ENCODE peak calls at places on chromosome 16, in eight cellular contexts. E, G, Q, I, R, D, H and V are unnamed samples.

GRCh38 chr16:4606354-4606753 is 8.3 kb downstream of the UBALD1 start:
- DNase-seq in R (no peak), D (no peak), E (no peak), G (no peak), H (no peak), I (peak), Q (no peak), V (no peak)

GRCh38 chr16:85173981-85174751 is 61.9 kb upstream of the CIBAR2 start:
- DNase-seq in R (peak), G (peak), Q (no peak), I (peak), D (peak), H (no peak), E (no peak), V (no peak)

GRCh38 chr16:9566099-9566498 is 474.7 kb downstream of the HAPSTR1 start:
- DNase-seq in H (no peak), R (no peak), I (no peak), E (no peak), Q (no peak), G (no peak), D (no peak), V (no peak)

GRCh38 chr16:67718668-67719047 is 458 bp downstream of the GFOD2 start:
- DNase-seq in G (no peak), H (no peak), Q (no peak), D (no peak), R (no peak), I (no peak), E (no peak), V (no peak)

GRCh38 chr16:68369168-68369567 is 58.3 kb downstream of the PRMT7 start:
- DNase-seq in G (no peak), E (no peak), I (no peak), D (no peak), Q (no peak), H (no peak), R (no peak), V (no peak)

GRCh38 chr16:46830417-46830901 is 521 bp downstream of the C16orf87 start:
- DNase-seq in G (peak), H (peak), Q (no peak), E (no peak), I (peak), R (peak), D (peak), V (peak)

GRCh38 chr16:89918453-89919347 is at the start of gene MC1R:
- DNase-seq in H (no peak), Q (no peak), G (peak), D (peak), E (no peak), R (peak), I (no peak), V (no peak)

GRCh38 chr16:9012848-9013507 is 49.3 kb upstream of the USP7 start:
- DNase-seq in D (peak), Q (no peak), I (no peak), H (peak), E (no peak), R (peak), G (no peak), V (no peak)

GRCh38 chr16:23679274-23679985 is 741 bp downstream of the PLK1 start:
- DNase-seq in Q (no peak), G (no peak), I (no peak), H (no peak), R (peak), D (peak), E (no peak), V (no peak)

GRCh38 chr16:797120-797420 is 3.5 kb downstream of the GNG13 start:
- DNase-seq in R (no peak), G (no peak), Q (no peak), D (no peak), E (no peak), H (no peak), I (no peak), V (no peak)

GRCh38 chr16:46691720-46692119 is 2.3 kb downstream of the ORC6 start:
- DNase-seq in D (peak), H (no peak), Q (no peak), R (peak), E (no peak), G (no peak), I (no peak), V (no peak)

GRCh38 chr16:27828671-27829070 is 234.8 kb downstream of the GSG1L start:
- DNase-seq in R (no peak), G (no peak), Q (no peak), I (no peak), E (no peak), H (no peak), D (no peak), V (no peak)

GRCh38 chr16:69404275-69404805 is 18.5 kb upstream of the TERF2 start:
- DNase-seq in G (no peak), I (peak), D (peak), H (no peak), R (peak), E (no peak), Q (no peak), V (no peak)

GRCh38 chr16:81645303-81645702 is 133.8 kb upstream of the PLCG2 start:
- DNase-seq in H (peak), G (no peak), Q (no peak), R (peak), E (no peak), I (no peak), D (peak), V (peak)

GRCh38 chr16:84673203-84673535 is 24.9 kb downstream of the KLHL36 start:
- DNase-seq in H (no peak), D (no peak), I (no peak), E (no peak), G (no peak), Q (no peak), R (no peak), V (no peak)

GRCh38 chr16:4240624-4241023 is 1.3 kb downstream of the SRL start:
- DNase-seq in R (no peak), H (peak), D (no peak), E (no peak), G (no peak), Q (no peak), I (no peak), V (no peak)

GRCh38 chr16:51243836-51244483 is 92.9 kb upstream of the SALL1 start:
- DNase-seq in I (peak), E (no peak), G (no peak), H (no peak), D (peak), R (peak), Q (no peak), V (no peak)

GRCh38 chr16:3902731-3903130 is 22.2 kb upstream of the CREBBP start:
- DNase-seq in G (no peak), E (no peak), D (no peak), Q (no peak), I (no peak), H (no peak), R (peak), V (no peak)

GRCh38 chr16:54938351-54939346 is 8.0 kb downstream of the IRX5 start:
- DNase-seq in Q (no peak), E (no peak), R (peak), D (peak), H (no peak), G (no peak), I (no peak), V (peak)

GRCh38 chr16:82824408-82824807 is 197.6 kb downstream of the CDH13 start:
- DNase-seq in R (peak), Q (no peak), I (no peak), H (no peak), E (no peak), G (no peak), D (no peak), V (no peak)

GRCh38 chr16:4487955-4488481 is 11.8 kb downstream of the HMOX2 start:
- DNase-seq in G (no peak), Q (no peak), I (peak), D (peak), H (no peak), R (peak), E (no peak), V (no peak)

GRCh38 chr16:85321856-85322271 is 209.6 kb upstream of the CIBAR2 start:
- DNase-seq in E (peak), G (no peak), Q (peak), R (peak), D (peak), I (peak), H (peak), V (peak)

GRCh38 chr16:3983081-3983520 is 102.6 kb upstream of the CREBBP start:
- DNase-seq in H (peak), Q (no peak), G (peak), R (peak), I (peak), D (peak), E (peak), V (no peak)

GRCh38 chr16:75097941-75098897 is 18.4 kb downstream of the LDHD start:
- DNase-seq in H (no peak), R (no peak), E (no peak), I (peak), Q (no peak), D (no peak), G (peak), V (no peak)

GRCh38 chr16:23368469-23368868 is 66.4 kb downstream of the SCNN1B start:
- DNase-seq in H (no peak), R (no peak), Q (no peak), E (no peak), G (no peak), I (no peak), D (no peak), V (no peak)

GRCh38 chr16:57462978-57463362 is 491 bp downstream of the POLR2C start:
- DNase-seq in D (no peak), Q (no peak), E (no peak), R (no peak), I (no peak), G (no peak), H (no peak), V (no peak)

GRCh38 chr16:57352636-57353047 is 5.9 kb upstream of the CCL22 start:
- DNase-seq in G (no peak), I (peak), Q (no peak), D (no peak), R (no peak), E (no peak), H (no peak), V (peak)

GRCh38 chr16:66918803-66919568 is at the start of gene CDH16:
- DNase-seq in Q (no peak), H (no peak), R (no peak), I (no peak), G (no peak), E (no peak), D (no peak), V (no peak)

GRCh38 chr16:66440970-66441369 is 13.9 kb downstream of the BEAN1 start:
- DNase-seq in D (no peak), R (no peak), Q (no peak), E (no peak), I (no peak), H (no peak), G (no peak), V (no peak)

GRCh38 chr16:49596699-49597291 is 223.2 kb downstream of the C16orf78 start:
- DNase-seq in D (peak), I (peak), Q (no peak), H (no peak), R (peak), E (no peak), G (no peak), V (peak)

GRCh38 chr16:71367243-71367976 is 8.9 kb downstream of the CALB2 start:
- DNase-seq in G (no peak), I (peak), Q (no peak), E (no peak), D (peak), H (no peak), R (no peak), V (no peak)
- TF ChIP-seq CTCF in G (peak), I (no peak), Q (no peak), E (no peak), D (peak), H (peak), R (peak), V (peak)

GRCh38 chr16:12271006-12271405 is 294.5 kb downstream of the SNX29 start:
- DNase-seq in I (no peak), E (no peak), H (no peak), R (peak), Q (no peak), D (peak), G (no peak), V (no peak)
- TF ChIP-seq CTCF in I (no peak), E (no peak), H (peak), R (peak), Q (no peak), D (peak), G (no peak), V (peak)

DNA sequence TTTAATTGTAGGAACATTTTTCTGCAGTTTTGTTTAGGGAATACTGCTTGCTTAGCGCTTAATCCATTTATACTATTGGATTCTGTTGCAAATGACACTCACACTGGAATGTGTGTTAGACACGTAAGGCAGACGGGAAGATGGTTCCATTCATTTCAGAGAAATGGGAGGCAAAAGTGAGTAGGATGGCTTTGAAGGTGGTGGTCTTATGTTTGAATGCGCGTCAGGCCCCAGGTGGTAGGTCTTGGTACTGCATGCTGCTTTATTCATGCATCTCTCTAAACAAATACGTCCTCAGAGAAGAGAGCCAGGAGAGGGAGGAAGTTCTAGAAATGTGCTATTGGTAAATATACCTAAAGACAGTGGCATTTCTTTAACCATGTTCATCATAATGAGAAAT is 997.6 kb upstream of the RBFOX1 start:
- DNase-seq in H (no peak), E (no peak), Q (no peak), G (no peak), I (no peak), R (no peak), D (no peak), V (no peak)
- TF ChIP-seq CTCF in H (peak), E (no peak), Q (peak), G (no peak), I (no peak), R (peak), D (peak), V (peak)

GRCh38 chr16:12341423-12341822 is 364.9 kb downstream of the SNX29 start:
- DNase-seq in H (no peak), G (no peak), R (peak), Q (no peak), I (no peak), D (no peak), E (no peak), V (no peak)
- TF ChIP-seq CTCF in H (peak), G (no peak), R (peak), Q (no peak), I (no peak), D (no peak), E (no peak), V (peak)

GRCh38 chr16:2429771-2430663 is 770 bp downstream of the CCNF start:
- DNase-seq in D (peak), H (no peak), I (no peak), G (no peak), R (peak), E (no peak), Q (no peak), V (no peak)
- TF ChIP-seq CTCF in D (peak), H (no peak), I (no peak), G (no peak), R (peak), E (no peak), Q (no peak), V (peak)

GRCh38 chr16:58488531-58488930 is 11.4 kb upstream of the NDRG4 start:
- DNase-seq in E (no peak), I (no peak), H (no peak), Q (no peak), R (no peak), D (no peak), G (no peak), V (no peak)
- TF ChIP-seq CTCF in E (no peak), I (no peak), H (no peak), Q (no peak), R (no peak), D (no peak), G (no peak), V (no peak)